ENCODE peak calls at places on chromosome 1, in eight cellular contexts. D is upper lobe of left lung, A is SK-N-SH, S is breast epithelium, K is heart left ventricle, F is PC-3, T is brain microvascular endothelial cell, H is cardiac muscle cell. U is an unnamed sample. For H3K36me3, the result is how much of the 10 kb centered on the place peaks cover.

GRCh38 chr1:174877208-174877673 is 122.5 kb upstream of the CACYBP start:
- DNase-seq in D (no peak), A (no peak), S (no peak), K (peak), F (no peak), T (no peak), H (no peak), U (no peak)

GRCh38 chr1:82991569-82991968 is 1007.4 kb downstream of the TTLL7 start:
- DNase-seq in D (no peak), A (no peak), S (no peak), K (no peak), F (no peak), T (no peak), H (no peak), U (no peak)

GRCh38 chr1:20212685-20213331 is 26.5 kb upstream of the PLA2G2C start:
- DNase-seq in D (peak), A (peak), S (peak), K (peak), F (peak), T (no peak), H (peak), U (peak)

GRCh38 chr1:163870666-163871065 is 548.9 kb downstream of the NUF2 start:
- DNase-seq in D (no peak), A (no peak), S (no peak), K (no peak), F (no peak), T (no peak), H (peak), U (no peak)

GRCh38 chr1:10687782-10688408 is 108.6 kb downstream of the CASZ1 start:
- DNase-seq in D (no peak), A (no peak), S (no peak), K (no peak), F (no peak), T (no peak), H (peak), U (no peak)

GRCh38 chr1:10724052-10724494 is 72.4 kb downstream of the CASZ1 start:
- DNase-seq in D (no peak), A (no peak), S (peak), K (peak), F (peak), T (peak), H (peak), U (no peak)

GRCh38 chr1:39668111-39668510 is 3.8 kb downstream of the NT5C1A start:
- DNase-seq in D (no peak), A (no peak), S (no peak), K (peak), F (no peak), T (no peak), H (no peak), U (no peak)

GRCh38 chr1:46510998-46511365 is 21.3 kb downstream of the DMBX1 start:
- DNase-seq in D (no peak), A (no peak), S (no peak), K (no peak), F (no peak), T (no peak), H (no peak), U (no peak)

GRCh38 chr1:100253552-100253951 is 3.9 kb upstream of the DBT start:
- DNase-seq in D (no peak), A (no peak), S (no peak), K (no peak), F (no peak), T (no peak), H (no peak), U (no peak)

GRCh38 chr1:201767339-201767738 is 61.6 kb upstream of the IPO9 start:
- DNase-seq in D (no peak), A (no peak), S (no peak), K (no peak), F (no peak), T (no peak), H (no peak), U (no peak)

GRCh38 chr1:206835186-206835585 is 30.2 kb upstream of the IL20 start:
- DNase-seq in D (no peak), A (no peak), S (no peak), K (no peak), F (no peak), T (no peak), H (no peak), U (no peak)

GRCh38 chr1:12172042-12172851 is 5.5 kb downstream of the TNFRSF1B start:
- DNase-seq in D (no peak), A (no peak), S (no peak), K (no peak), F (no peak), T (no peak), H (no peak), U (peak)

GRCh38 chr1:47420547-47420946 is 4.5 kb downstream of the FOXE3 start:
- DNase-seq in D (no peak), A (no peak), S (no peak), K (no peak), F (no peak), T (no peak), H (no peak), U (no peak)

GRCh38 chr1:170707959-170708666 is 44.2 kb downstream of the PRRX1 start:
- DNase-seq in D (no peak), A (no peak), S (no peak), K (no peak), F (peak), T (peak), H (peak), U (no peak)

GRCh38 chr1:200388791-200389190 is 21.0 kb downstream of the ZNF281 start:
- DNase-seq in D (no peak), A (no peak), S (no peak), K (no peak), F (no peak), T (no peak), H (no peak), U (no peak)

GRCh38 chr1:234579967-234580366 is 30.0 kb downstream of the IRF2BP2 start:
- DNase-seq in D (no peak), A (no peak), S (no peak), K (no peak), F (peak), T (no peak), H (no peak), U (no peak)

GRCh38 chr1:47222476-47222875 is 9.5 kb downstream of the TAL1 start:
- DNase-seq in D (no peak), A (no peak), S (no peak), K (no peak), F (no peak), T (no peak), H (no peak), U (no peak)

GRCh38 chr1:35808376-35809155 is 750 bp downstream of the AGO4 start:
- DNase-seq in D (peak), A (peak), S (no peak), K (peak), F (peak), T (peak), H (peak), U (no peak)

GRCh38 chr1:109497449-109498160 is 3.7 kb downstream of the CYB561D1 start:
- DNase-seq in D (no peak), A (no peak), S (no peak), K (no peak), F (no peak), T (no peak), H (no peak), U (no peak)

GRCh38 chr1:222392571-222392970 is 155.3 kb downstream of the HHIPL2 start:
- DNase-seq in D (no peak), A (no peak), S (no peak), K (no peak), F (no peak), T (peak), H (no peak), U (no peak)

GRCh38 chr1:235107368-235108184 is 21.1 kb downstream of the TOMM20 start:
- DNase-seq in D (no peak), A (no peak), S (no peak), K (no peak), F (no peak), T (no peak), H (no peak), U (no peak)

GRCh38 chr1:147822292-147822691 is 61.9 kb upstream of the GJA5 start:
- DNase-seq in D (no peak), A (no peak), S (no peak), K (no peak), F (peak), T (no peak), H (peak), U (no peak)

GRCh38 chr1:93768380-93768863 is 86.8 kb upstream of the BCAR3 start:
- DNase-seq in D (no peak), A (peak), S (no peak), K (no peak), F (no peak), T (no peak), H (peak), U (no peak)

GRCh38 chr1:98399219-98399618 is 262.3 kb upstream of the SNX7 start:
- DNase-seq in D (no peak), A (no peak), S (no peak), K (no peak), F (no peak), T (no peak), H (no peak), U (no peak)

GRCh38 chr1:218845589-218845988 is 328.1 kb upstream of the LYPLAL1 start:
- DNase-seq in D (no peak), A (no peak), S (no peak), K (no peak), F (no peak), T (no peak), H (no peak), U (no peak)

GRCh38 chr1:172662464-172663109 is 3.7 kb downstream of the FASLG start:
- DNase-seq in D (peak), A (peak), S (no peak), K (peak), F (peak), T (peak), H (peak), U (peak)

GRCh38 chr1:181149326-181150000 is 61.0 kb downstream of the IER5 start:
- DNase-seq in D (no peak), A (no peak), S (no peak), K (no peak), F (no peak), T (no peak), H (no peak), U (peak)

GRCh38 chr1:81714636-81715035 is 86.1 kb upstream of the ADGRL2 start:
- DNase-seq in D (no peak), A (no peak), S (no peak), K (no peak), F (no peak), T (no peak), H (no peak), U (no peak)

GRCh38 chr1:106727171-106727570 is 329.3 kb upstream of the PRMT6 start:
- DNase-seq in D (no peak), A (no peak), S (no peak), K (no peak), F (no peak), T (no peak), H (no peak), U (no peak)

GRCh38 chr1:209884249-209884648 is 53.8 kb upstream of the SYT14 start:
- DNase-seq in D (no peak), A (no peak), S (no peak), K (no peak), F (peak), T (peak), H (no peak), U (no peak)

GRCh38 chr1:246309247-246309884 is 197.7 kb downstream of the SMYD3 start:
- DNase-seq in D (no peak), A (no peak), S (no peak), K (no peak), F (no peak), T (no peak), H (no peak), U (no peak)

GRCh38 chr1:6287029-6287428 is 26.1 kb upstream of the GPR153 start:
- DNase-seq in D (no peak), A (no peak), S (no peak), K (no peak), F (no peak), T (no peak), H (no peak), U (no peak)

GRCh38 chr1:182720465-182720864 is 36.1 kb upstream of the RGS8 start:
- DNase-seq in D (no peak), A (no peak), S (no peak), K (no peak), F (no peak), T (peak), H (peak), U (no peak)

GRCh38 chr1:3714284-3714741 is 37.9 kb upstream of the CCDC27 start:
- DNase-seq in D (peak), A (no peak), S (no peak), K (no peak), F (no peak), T (no peak), H (no peak), U (no peak)

GRCh38 chr1:227785812-227786608 is 29.5 kb upstream of the PRSS38 start:
- DNase-seq in D (no peak), A (peak), S (peak), K (no peak), F (no peak), T (no peak), H (no peak), U (no peak)

GRCh38 chr1:2943686-2944260 is 77.5 kb upstream of the ACTRT2 start:
- DNase-seq in D (no peak), A (no peak), S (no peak), K (no peak), F (no peak), T (no peak), H (no peak), U (no peak)

GRCh38 chr1:44511363-44511762 is 106.3 kb downstream of the RNF220 start:
- DNase-seq in D (no peak), A (no peak), S (no peak), K (no peak), F (no peak), T (no peak), H (no peak), U (no peak)

GRCh38 chr1:44512313-44512885 is 107.3 kb downstream of the RNF220 start:
- DNase-seq in D (no peak), A (no peak), S (no peak), K (no peak), F (no peak), T (no peak), H (no peak), U (no peak)

GRCh38 chr1:44511769-44512168 is 106.7 kb downstream of the RNF220 start:
- DNase-seq in D (no peak), A (peak), S (no peak), K (no peak), F (no peak), T (no peak), H (no peak), U (no peak)

GRCh38 chr1:44514673-44515072 is 109.6 kb downstream of the RNF220 start:
- DNase-seq in D (no peak), A (no peak), S (no peak), K (no peak), F (peak), T (no peak), H (no peak), U (no peak)

DNA sequence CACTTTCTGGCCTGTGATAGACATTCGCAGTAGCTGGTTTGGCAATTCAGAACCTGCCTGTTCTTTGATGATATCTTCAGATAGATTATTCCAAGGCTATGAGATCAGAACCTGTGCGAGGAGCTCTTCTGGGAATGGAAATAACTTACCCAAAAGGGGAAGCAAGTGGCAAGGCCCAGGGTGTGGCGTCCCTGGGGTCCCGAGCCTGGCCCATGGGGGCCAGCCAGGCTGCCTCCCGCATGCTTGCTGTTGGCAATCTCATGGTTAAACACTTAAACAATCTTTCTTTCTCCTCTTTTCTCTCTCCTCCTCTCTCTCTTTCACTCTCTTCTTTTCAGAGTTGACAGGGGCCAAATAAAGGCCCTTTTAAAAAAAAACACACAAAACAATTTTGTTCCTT is 108.1 kb downstream of the RNF220 start:
- DNase-seq in D (peak), A (no peak), S (no peak), K (no peak), F (no peak), T (no peak), H (no peak), U (no peak)
- H3K27ac ChIP-seq in D (no peak), A (no peak), S (no peak), K (no peak), F (no peak), T (no peak), H (no peak), U (no peak)

DNA sequence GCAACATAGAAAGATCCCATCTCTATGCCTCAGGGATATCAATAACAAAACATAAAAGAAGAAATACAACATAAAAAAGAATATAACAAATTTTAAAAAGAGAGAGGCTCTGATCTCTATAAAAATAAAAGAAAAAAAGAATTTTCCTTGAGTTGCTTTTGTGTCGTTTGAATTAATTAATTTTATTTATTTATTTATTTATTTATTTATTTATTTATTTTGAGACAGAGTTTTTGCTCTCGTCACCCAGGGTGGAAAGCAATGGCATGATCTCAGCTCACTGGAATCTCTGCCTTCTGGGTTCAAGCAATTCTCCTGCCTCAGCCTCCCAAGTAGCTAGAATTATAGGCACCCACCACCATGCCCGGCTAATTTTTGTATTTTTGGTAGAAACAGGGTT is 8.5 kb downstream of the F11R start:
- DNase-seq in D (no peak), A (no peak), S (no peak), K (no peak), F (no peak), T (no peak), H (no peak), U (no peak)
- H3K36me3 ChIP-seq in D (under half), A (under half), S (under half), K (under half), F (under half), T (under half), H (under half), U (under half)

GRCh38 chr1:24186031-24186710 is 918 bp downstream of the IFNLR1 start:
- DNase-seq in D (no peak), A (no peak), S (no peak), K (no peak), F (peak), T (no peak), H (no peak), U (no peak)
- H3K27ac ChIP-seq in D (no peak), A (no peak), S (peak), K (no peak), F (peak), T (no peak), H (no peak), U (no peak)

DNA sequence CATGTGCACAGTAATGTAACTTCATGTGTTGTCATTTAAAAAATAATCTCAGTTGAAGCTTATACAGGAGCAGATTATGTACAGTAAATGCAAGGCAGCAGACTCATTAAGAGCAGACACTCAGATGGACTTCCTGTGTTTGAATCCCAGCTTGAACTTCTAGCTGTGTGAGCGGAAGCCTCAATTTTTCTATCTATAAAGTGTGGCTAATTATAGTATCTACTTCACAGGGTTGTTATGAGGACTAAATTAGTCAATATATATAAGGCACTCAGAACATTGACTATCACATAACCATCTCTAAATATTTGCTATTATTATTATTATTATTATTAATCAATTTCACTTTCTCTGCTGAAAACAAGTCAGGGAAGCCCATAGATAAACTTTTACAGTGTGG is 141.6 kb downstream of the ZP4 start:
- DNase-seq in D (no peak), A (no peak), S (no peak), K (no peak), F (no peak), T (no peak), H (no peak), U (no peak)
- H3K36me3 ChIP-seq in D (under half), A (under half), S (under half), K (under half), F (under half), T (under half), H (under half), U (under half)

GRCh38 chr1:15423355-15424077 is 13.8 kb downstream of the EFHD2 start:
- DNase-seq in D (no peak), A (no peak), S (no peak), K (no peak), F (no peak), T (no peak), H (no peak), U (no peak)
- H3K27ac ChIP-seq in D (no peak), A (no peak), S (no peak), K (no peak), F (no peak), T (no peak), H (no peak), U (no peak)

DNA sequence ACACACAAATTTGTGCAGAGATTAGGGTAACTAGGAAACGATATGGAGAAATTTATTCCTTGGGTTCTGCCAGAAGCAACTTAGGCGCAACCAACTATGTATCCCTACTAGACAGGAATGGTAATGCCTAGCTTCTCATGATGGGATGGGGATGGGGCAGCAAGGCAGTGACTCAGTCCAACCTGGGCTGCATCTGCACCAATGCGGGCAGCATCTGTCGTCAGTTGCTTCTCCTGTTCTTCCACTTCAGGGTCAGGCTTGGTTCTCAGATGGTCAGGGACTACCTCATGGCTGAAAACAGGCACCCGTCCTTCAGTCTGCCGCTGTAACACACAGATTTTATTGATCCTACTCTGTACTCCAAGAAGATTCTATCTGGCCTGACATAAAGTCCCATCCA is 2.9 kb downstream of the MED8 start:
- DNase-seq in D (no peak), A (no peak), S (no peak), K (no peak), F (no peak), T (no peak), H (no peak), U (no peak)
- H3K36me3 ChIP-seq in D (half or more), A (half or more), S (under half), K (half or more), F (under half), T (half or more), H (under half), U (half or more)

DNA sequence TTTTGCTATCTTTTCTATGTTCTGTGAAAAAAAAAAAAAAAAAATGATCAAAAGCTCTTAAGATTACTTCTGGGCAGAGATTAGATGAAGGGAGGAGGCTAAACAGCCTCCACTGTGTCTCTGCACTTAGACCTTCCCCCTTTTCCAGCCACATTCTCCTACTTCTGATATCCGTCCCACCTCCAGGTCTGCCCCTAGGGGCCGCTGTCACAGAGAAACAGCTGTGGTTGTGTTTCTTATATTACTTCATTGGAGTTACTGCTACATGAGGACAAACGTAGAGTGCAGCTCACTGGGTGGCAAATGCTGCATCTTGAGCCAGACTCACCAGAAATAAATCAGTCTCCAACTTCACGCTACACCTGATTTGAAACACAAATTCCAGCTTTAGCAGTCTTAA is 125.4 kb upstream of the PTBP2 start:
- DNase-seq in D (no peak), A (peak), S (no peak), K (no peak), F (peak), T (peak), H (peak), U (no peak)
- H3K27ac ChIP-seq in D (no peak), A (no peak), S (no peak), K (no peak), F (no peak), T (no peak), H (no peak), U (no peak)

GRCh38 chr1:153944005-153944821 is 2.3 kb downstream of the DENND4B start:
- DNase-seq in D (peak), A (peak), S (no peak), K (no peak), F (no peak), T (no peak), H (no peak), U (no peak)

GRCh38 chr1:153945795-153946621 is 510 bp downstream of the DENND4B start:
- DNase-seq in D (peak), A (peak), S (peak), K (peak), F (peak), T (no peak), H (peak), U (peak)

GRCh38 chr1:153944822-153945117 is 1.7 kb downstream of the DENND4B start:
- DNase-seq in D (no peak), A (no peak), S (no peak), K (no peak), F (no peak), T (no peak), H (no peak), U (no peak)

GRCh38 chr1:153946622-153947246 is at the start of gene DENND4B:
- DNase-seq in D (peak), A (peak), S (peak), K (peak), F (peak), T (no peak), H (peak), U (peak)

GRCh38 chr1:153945131-153945794 is 1.3 kb downstream of the DENND4B start:
- DNase-seq in D (no peak), A (peak), S (no peak), K (peak), F (no peak), T (no peak), H (peak), U (peak)
- H3K36me3 ChIP-seq in D (half or more), A (under half), S (under half), K (half or more), F (under half), T (under half), H (under half), U (half or more)

U was measured in effector memory CD4-positive, alpha-beta T cell.